ENCODE peak calls at places on chromosomes 6 and 20, in ten cellular contexts. One of them, this sample, is unnamed.

GRCh38 chr6:107957165-107957908 is 671 bp downstream of the SEC63 start:
- DNase-seq in stromal cell of bone marrow: peak
- DNase-seq in T-cell: peak
- DNase-seq in NAMALWA: peak
- DNase-seq in psoas muscle: peak
- DNase-seq in progenitor cell of endocrine pancreas: no peak
- DNase-seq in NCI-H510A treated with DMSO at 0.1 percent for 48 hours: no peak
- DNase-seq in fibroblast of mammary gland: peak
- DNase-seq in left ventricle myocardium inferior: peak
- DNase-seq in MCF 10A: peak
- DNase-seq in this sample: no peak

GRCh38 chr6:38806271-38806670 is 91.2 kb downstream of the DNAH8 start:
- DNase-seq in stromal cell of bone marrow: no peak
- DNase-seq in T-cell: no peak
- DNase-seq in NAMALWA: peak
- DNase-seq in psoas muscle: no peak
- DNase-seq in progenitor cell of endocrine pancreas: no peak
- DNase-seq in NCI-H510A treated with DMSO at 0.1 percent for 48 hours: peak
- DNase-seq in fibroblast of mammary gland: no peak
- DNase-seq in left ventricle myocardium inferior: no peak
- DNase-seq in MCF 10A: no peak
- DNase-seq in this sample: no peak

GRCh38 chr6:142822882-142823578 is 121.9 kb downstream of the HIVEP2 start:
- DNase-seq in stromal cell of bone marrow: no peak
- DNase-seq in T-cell: peak
- DNase-seq in NAMALWA: peak
- DNase-seq in psoas muscle: peak
- DNase-seq in progenitor cell of endocrine pancreas: no peak
- DNase-seq in NCI-H510A treated with DMSO at 0.1 percent for 48 hours: no peak
- DNase-seq in fibroblast of mammary gland: no peak
- DNase-seq in left ventricle myocardium inferior: no peak
- DNase-seq in MCF 10A: peak
- DNase-seq in this sample: no peak

GRCh38 chr20:58481541-58482021 is 33.6 kb downstream of the APCDD1L start:
- DNase-seq in stromal cell of bone marrow: peak
- DNase-seq in T-cell: peak
- DNase-seq in NAMALWA: peak
- DNase-seq in psoas muscle: peak
- DNase-seq in progenitor cell of endocrine pancreas: peak
- DNase-seq in NCI-H510A treated with DMSO at 0.1 percent for 48 hours: no peak
- DNase-seq in fibroblast of mammary gland: peak
- DNase-seq in left ventricle myocardium inferior: no peak
- DNase-seq in MCF 10A: peak
- DNase-seq in this sample: no peak

GRCh38 chr20:53901697-53902096 is 168.7 kb downstream of the BCAS1 start:
- DNase-seq in stromal cell of bone marrow: no peak
- DNase-seq in T-cell: no peak
- DNase-seq in NAMALWA: no peak
- DNase-seq in psoas muscle: no peak
- DNase-seq in progenitor cell of endocrine pancreas: no peak
- DNase-seq in NCI-H510A treated with DMSO at 0.1 percent for 48 hours: no peak
- DNase-seq in fibroblast of mammary gland: no peak
- DNase-seq in left ventricle myocardium inferior: no peak
- DNase-seq in MCF 10A: no peak
- DNase-seq in this sample: no peak

GRCh38 chr20:1809121-1809520 is 86.1 kb upstream of the SIRPA start:
- DNase-seq in stromal cell of bone marrow: peak
- DNase-seq in T-cell: no peak
- DNase-seq in NAMALWA: no peak
- DNase-seq in psoas muscle: no peak
- DNase-seq in progenitor cell of endocrine pancreas: no peak
- DNase-seq in NCI-H510A treated with DMSO at 0.1 percent for 48 hours: no peak
- DNase-seq in fibroblast of mammary gland: peak
- DNase-seq in left ventricle myocardium inferior: no peak
- DNase-seq in MCF 10A: peak
- DNase-seq in this sample: peak

GRCh38 chr6:17600527-17601388 is 656 bp downstream of the FAM8A1 start:
- DNase-seq in stromal cell of bone marrow: no peak
- DNase-seq in T-cell: peak
- DNase-seq in NAMALWA: peak
- DNase-seq in psoas muscle: peak
- DNase-seq in progenitor cell of endocrine pancreas: peak
- DNase-seq in NCI-H510A treated with DMSO at 0.1 percent for 48 hours: peak
- DNase-seq in fibroblast of mammary gland: peak
- DNase-seq in left ventricle myocardium inferior: peak
- DNase-seq in MCF 10A: peak
- DNase-seq in this sample: no peak

GRCh38 chr20:32484221-32485125 is 100.7 kb downstream of the NOL4L start:
- DNase-seq in stromal cell of bone marrow: no peak
- DNase-seq in T-cell: no peak
- DNase-seq in NAMALWA: peak
- DNase-seq in psoas muscle: peak
- DNase-seq in progenitor cell of endocrine pancreas: peak
- DNase-seq in NCI-H510A treated with DMSO at 0.1 percent for 48 hours: peak
- DNase-seq in fibroblast of mammary gland: no peak
- DNase-seq in left ventricle myocardium inferior: peak
- DNase-seq in MCF 10A: peak
- DNase-seq in this sample: no peak

GRCh38 chr6:38182426-38182825 is 362.9 kb downstream of the ZFAND3 start:
- DNase-seq in stromal cell of bone marrow: no peak
- DNase-seq in T-cell: no peak
- DNase-seq in NAMALWA: no peak
- DNase-seq in psoas muscle: no peak
- DNase-seq in progenitor cell of endocrine pancreas: no peak
- DNase-seq in NCI-H510A treated with DMSO at 0.1 percent for 48 hours: no peak
- DNase-seq in fibroblast of mammary gland: no peak
- DNase-seq in left ventricle myocardium inferior: no peak
- DNase-seq in MCF 10A: no peak
- DNase-seq in this sample: no peak

GRCh38 chr20:34024733-34025351 is 31.1 kb downstream of the RALY start:
- DNase-seq in stromal cell of bone marrow: no peak
- DNase-seq in T-cell: no peak
- DNase-seq in NAMALWA: no peak
- DNase-seq in psoas muscle: no peak
- DNase-seq in progenitor cell of endocrine pancreas: no peak
- DNase-seq in NCI-H510A treated with DMSO at 0.1 percent for 48 hours: peak
- DNase-seq in fibroblast of mammary gland: no peak
- DNase-seq in left ventricle myocardium inferior: no peak
- DNase-seq in MCF 10A: no peak
- DNase-seq in this sample: no peak

GRCh38 chr6:154931741-154932424 is 63.2 kb upstream of the TIAM2 start:
- DNase-seq in stromal cell of bone marrow: peak
- DNase-seq in T-cell: no peak
- DNase-seq in NAMALWA: peak
- DNase-seq in psoas muscle: no peak
- DNase-seq in progenitor cell of endocrine pancreas: no peak
- DNase-seq in NCI-H510A treated with DMSO at 0.1 percent for 48 hours: no peak
- DNase-seq in fibroblast of mammary gland: peak
- DNase-seq in left ventricle myocardium inferior: no peak
- DNase-seq in MCF 10A: no peak
- DNase-seq in this sample: peak

GRCh38 chr6:105250523-105250922 is 70.7 kb upstream of the POPDC3 start:
- DNase-seq in stromal cell of bone marrow: peak
- DNase-seq in T-cell: no peak
- DNase-seq in NAMALWA: no peak
- DNase-seq in psoas muscle: no peak
- DNase-seq in progenitor cell of endocrine pancreas: no peak
- DNase-seq in NCI-H510A treated with DMSO at 0.1 percent for 48 hours: no peak
- DNase-seq in fibroblast of mammary gland: peak
- DNase-seq in left ventricle myocardium inferior: no peak
- DNase-seq in MCF 10A: peak
- DNase-seq in this sample: no peak

GRCh38 chr6:36501686-36502085 is 45.6 kb downstream of the STK38 start:
- DNase-seq in stromal cell of bone marrow: no peak
- DNase-seq in T-cell: no peak
- DNase-seq in NAMALWA: no peak
- DNase-seq in psoas muscle: no peak
- DNase-seq in progenitor cell of endocrine pancreas: no peak
- DNase-seq in NCI-H510A treated with DMSO at 0.1 percent for 48 hours: no peak
- DNase-seq in fibroblast of mammary gland: no peak
- DNase-seq in left ventricle myocardium inferior: no peak
- DNase-seq in MCF 10A: no peak
- DNase-seq in this sample: no peak

GRCh38 chr6:112781236-112781635 is 434.1 kb downstream of the RFPL4B start:
- DNase-seq in stromal cell of bone marrow: no peak
- DNase-seq in T-cell: no peak
- DNase-seq in NAMALWA: no peak
- DNase-seq in psoas muscle: no peak
- DNase-seq in progenitor cell of endocrine pancreas: no peak
- DNase-seq in NCI-H510A treated with DMSO at 0.1 percent for 48 hours: no peak
- DNase-seq in fibroblast of mammary gland: peak
- DNase-seq in left ventricle myocardium inferior: no peak
- DNase-seq in MCF 10A: peak
- DNase-seq in this sample: no peak

GRCh38 chr6:67887419-67887746 is 747.7 kb upstream of the ADGRB3 start:
- DNase-seq in stromal cell of bone marrow: no peak
- DNase-seq in T-cell: no peak
- DNase-seq in NAMALWA: no peak
- DNase-seq in psoas muscle: no peak
- DNase-seq in progenitor cell of endocrine pancreas: no peak
- DNase-seq in NCI-H510A treated with DMSO at 0.1 percent for 48 hours: no peak
- DNase-seq in fibroblast of mammary gland: no peak
- DNase-seq in left ventricle myocardium inferior: no peak
- DNase-seq in MCF 10A: no peak
- DNase-seq in this sample: no peak

GRCh38 chr6:1491025-1491424 is 101.6 kb downstream of the FOXF2 start:
- DNase-seq in stromal cell of bone marrow: no peak
- DNase-seq in T-cell: no peak
- DNase-seq in NAMALWA: no peak
- DNase-seq in psoas muscle: no peak
- DNase-seq in progenitor cell of endocrine pancreas: no peak
- DNase-seq in NCI-H510A treated with DMSO at 0.1 percent for 48 hours: no peak
- DNase-seq in fibroblast of mammary gland: no peak
- DNase-seq in left ventricle myocardium inferior: no peak
- DNase-seq in MCF 10A: no peak
- DNase-seq in this sample: no peak

GRCh38 chr6:28356666-28357020 is 6.9 kb downstream of the ZKSCAN3 start:
- DNase-seq in stromal cell of bone marrow: no peak
- DNase-seq in T-cell: no peak
- DNase-seq in NAMALWA: no peak
- DNase-seq in psoas muscle: no peak
- DNase-seq in progenitor cell of endocrine pancreas: no peak
- DNase-seq in NCI-H510A treated with DMSO at 0.1 percent for 48 hours: no peak
- DNase-seq in fibroblast of mammary gland: no peak
- DNase-seq in left ventricle myocardium inferior: no peak
- DNase-seq in MCF 10A: no peak
- DNase-seq in this sample: no peak

GRCh38 chr6:27867941-27868705 is 44.1 kb downstream of the OR2B2 start:
- DNase-seq in stromal cell of bone marrow: no peak
- DNase-seq in T-cell: no peak
- DNase-seq in NAMALWA: peak
- DNase-seq in psoas muscle: no peak
- DNase-seq in progenitor cell of endocrine pancreas: no peak
- DNase-seq in NCI-H510A treated with DMSO at 0.1 percent for 48 hours: no peak
- DNase-seq in fibroblast of mammary gland: peak
- DNase-seq in left ventricle myocardium inferior: no peak
- DNase-seq in MCF 10A: no peak
- DNase-seq in this sample: no peak

GRCh38 chr20:34637245-34638185 is 39.4 kb downstream of the PIGU start:
- DNase-seq in stromal cell of bone marrow: peak
- DNase-seq in T-cell: no peak
- DNase-seq in NAMALWA: no peak
- DNase-seq in psoas muscle: no peak
- DNase-seq in progenitor cell of endocrine pancreas: no peak
- DNase-seq in NCI-H510A treated with DMSO at 0.1 percent for 48 hours: no peak
- DNase-seq in fibroblast of mammary gland: peak
- DNase-seq in left ventricle myocardium inferior: no peak
- DNase-seq in MCF 10A: peak
- DNase-seq in this sample: no peak

GRCh38 chr6:149567846-149568585 is 1.8 kb downstream of the GINM1 start:
- DNase-seq in stromal cell of bone marrow: no peak
- DNase-seq in T-cell: no peak
- DNase-seq in NAMALWA: no peak
- DNase-seq in psoas muscle: no peak
- DNase-seq in progenitor cell of endocrine pancreas: no peak
- DNase-seq in NCI-H510A treated with DMSO at 0.1 percent for 48 hours: no peak
- DNase-seq in fibroblast of mammary gland: no peak
- DNase-seq in left ventricle myocardium inferior: no peak
- DNase-seq in MCF 10A: no peak
- DNase-seq in this sample: no peak

GRCh38 chr6:110949679-110950285 is 8.7 kb upstream of the GTF3C6 start:
- DNase-seq in stromal cell of bone marrow: no peak
- DNase-seq in T-cell: no peak
- DNase-seq in NAMALWA: peak
- DNase-seq in psoas muscle: no peak
- DNase-seq in progenitor cell of endocrine pancreas: no peak
- DNase-seq in NCI-H510A treated with DMSO at 0.1 percent for 48 hours: no peak
- DNase-seq in fibroblast of mammary gland: peak
- DNase-seq in left ventricle myocardium inferior: no peak
- DNase-seq in MCF 10A: peak
- DNase-seq in this sample: no peak

GRCh38 chr6:72649032-72649984 is 27.4 kb downstream of the KCNQ5 start:
- DNase-seq in stromal cell of bone marrow: peak
- DNase-seq in T-cell: no peak
- DNase-seq in NAMALWA: peak
- DNase-seq in psoas muscle: no peak
- DNase-seq in progenitor cell of endocrine pancreas: no peak
- DNase-seq in NCI-H510A treated with DMSO at 0.1 percent for 48 hours: no peak
- DNase-seq in fibroblast of mammary gland: peak
- DNase-seq in left ventricle myocardium inferior: no peak
- DNase-seq in MCF 10A: peak
- DNase-seq in this sample: peak

GRCh38 chr6:11231108-11231463 is 1.4 kb downstream of the NEDD9 start:
- DNase-seq in stromal cell of bone marrow: no peak
- DNase-seq in T-cell: no peak
- DNase-seq in NAMALWA: no peak
- DNase-seq in psoas muscle: no peak
- DNase-seq in progenitor cell of endocrine pancreas: no peak
- DNase-seq in NCI-H510A treated with DMSO at 0.1 percent for 48 hours: no peak
- DNase-seq in fibroblast of mammary gland: no peak
- DNase-seq in left ventricle myocardium inferior: no peak
- DNase-seq in MCF 10A: no peak
- DNase-seq in this sample: no peak